ENCODE peak calls at places on chromosomes 12 and 14, in five cellular contexts. E is CD4-positive, alpha-beta T cell; V is colonic mucosa; Z is left ventricle myocardium inferior; A is ovary. W is an unnamed sample.

GRCh38 chr12:131413006-131413405 is 297.9 kb upstream of the SFSWAP start:
- DNase-seq in A (no peak), E (no peak), V (no peak), Z (no peak), W (no peak)

GRCh38 chr12:32312049-32312670 is 87.2 kb upstream of the FGD4 start:
- DNase-seq in V (no peak), A (no peak), E (no peak), Z (no peak), W (no peak)

GRCh38 chr14:93059917-93060545 is 55.7 kb downstream of the ITPK1 start:
- DNase-seq in V (no peak), Z (no peak), A (no peak), E (no peak), W (no peak)

GRCh38 chr12:68963456-68963859 is 30.5 kb upstream of the CPM start:
- DNase-seq in A (no peak), E (no peak), V (no peak), Z (no peak), W (no peak)

GRCh38 chr12:64685076-64685475 is 74.1 kb downstream of the GNS start:
- DNase-seq in E (no peak), A (no peak), Z (no peak), V (no peak), W (no peak)

GRCh38 chr14:58100735-58101368 is 51.2 kb downstream of the ARMH4 start:
- DNase-seq in Z (no peak), A (no peak), V (no peak), E (no peak), W (no peak)

GRCh38 chr14:105925615-105926414 is 399.4 kb downstream of the TMEM121 start:
- DNase-seq in V (no peak), A (no peak), Z (no peak), E (no peak), W (no peak)

GRCh38 chr12:50213439-50213838 is 46.3 kb upstream of the CERS5 start:
- DNase-seq in V (no peak), E (no peak), A (no peak), Z (no peak), W (no peak)

GRCh38 chr12:121468451-121468850 is 68.5 kb downstream of the RNF34 start:
- DNase-seq in Z (no peak), A (peak; percentile 37), E (no peak), V (no peak), W (no peak)

GRCh38 chr12:41264281-41264680 is 76.2 kb downstream of the PDZRN4 start:
- DNase-seq in Z (no peak), V (no peak), A (no peak), E (no peak), W (no peak)

GRCh38 chr14:56333361-56334279 is 215.4 kb downstream of the PELI2 start:
- DNase-seq in V (no peak), Z (no peak), E (no peak), A (no peak), W (no peak)

GRCh38 chr14:69270795-69271708 is 11.1 kb downstream of the GALNT16 start:
- DNase-seq in E (no peak), V (no peak), A (no peak), Z (peak; percentile 37), W (no peak)

GRCh38 chr12:128801879-128802391 is 21.8 kb downstream of the SLC15A4 start:
- DNase-seq in V (no peak), A (no peak), Z (no peak), E (no peak), W (no peak)

GRCh38 chr14:105926415-105927093 is 400.2 kb downstream of the TMEM121 start:
- DNase-seq in E (no peak), A (no peak), V (no peak), Z (no peak), W (no peak)

GRCh38 chr14:105393151-105393550 is 5.2 kb upstream of the TEX22 start:
- DNase-seq in V (no peak), Z (peak; percentile 14), E (no peak), A (no peak), W (no peak)

GRCh38 chr14:77120771-77121743 is 20.5 kb downstream of the ZDHHC22 start:
- DNase-seq in A (peak; percentile 28), V (no peak), E (no peak), Z (no peak), W (no peak)

GRCh38 chr12:109093022-109093918 is at the start of gene ALKBH2:
- DNase-seq in E (peak; percentile 92), A (peak; percentile 93), Z (peak; percentile 93), V (peak; percentile 92), W (peak; percentile 69)

GRCh38 chr12:67039995-67040860 is 228.9 kb upstream of the CAND1 start:
- DNase-seq in E (no peak), Z (no peak), V (no peak), A (no peak), W (no peak)

GRCh38 chr14:91286530-91286937 is 42.0 kb upstream of the GPR68 start:
- DNase-seq in Z (peak; percentile 71), A (peak; percentile 71), V (peak; percentile 85), E (peak; percentile 68), W (no peak)

GRCh38 chr14:69711065-69711464 is 55.9 kb upstream of the SRSF5 start:
- DNase-seq in A (peak; percentile 71), Z (peak; percentile 86), V (peak; percentile 76), E (no peak), W (no peak)

GRCh38 chr14:80428171-80428570 is 216.9 kb upstream of the DIO2 start:
- DNase-seq in Z (no peak), A (no peak), V (no peak), E (no peak), W (no peak)

GRCh38 chr12:114347861-114348260 is 58.1 kb downstream of the TBX5 start:
- DNase-seq in Z (no peak), A (no peak), V (no peak), E (no peak), W (no peak)

GRCh38 chr12:7961395-7962188 is 25.6 kb upstream of the SLC2A3 start:
- DNase-seq in Z (no peak), V (no peak), E (no peak), A (no peak), W (no peak)
- H3K27ac ChIP-seq in Z (peak overlapping the region; percentile 79), V (peak overlapping the region; percentile 66), E (peak overlapping the region; percentile 74), A (no peak overlapping the region), W (peak overlapping the region; percentile 67)

DNA sequence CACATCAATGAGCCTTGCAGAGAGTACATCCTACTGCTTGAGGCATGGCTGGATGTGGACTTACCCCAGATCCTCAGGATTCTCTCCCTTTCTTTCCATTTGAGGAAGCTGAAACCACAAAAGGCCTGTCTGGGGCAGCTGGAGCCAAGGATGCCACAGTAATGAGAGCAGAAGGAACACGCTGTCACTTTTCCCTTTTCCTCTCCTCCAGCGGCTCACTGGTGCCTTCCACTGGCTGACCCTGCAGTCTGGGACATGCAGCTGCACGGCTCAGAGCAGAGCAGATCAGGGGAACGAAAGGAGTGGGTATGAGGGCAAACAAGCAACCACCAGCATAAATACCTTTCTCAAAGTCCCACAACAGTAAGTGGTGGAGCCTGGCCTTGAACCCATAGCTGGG is 78.2 kb downstream of the GAS2L3 start:
- DNase-seq in E (no peak), V (no peak), Z (no peak), A (no peak), W (no peak)
- TF ChIP-seq CTCF in E (no peak), V (no peak), Z (no peak), A (no peak), W (no peak)

GRCh38 chr12:5044420-5045295 is 979 bp downstream of the KCNA5 start:
- DNase-seq in Z (no peak), A (no peak), E (no peak), V (no peak), W (no peak)

GRCh38 chr12:5047094-5047493 is 3.4 kb downstream of the KCNA5 start:
- DNase-seq in E (no peak), A (no peak), V (no peak), Z (no peak), W (no peak)

GRCh38 chr12:5050542-5050941 is 6.9 kb downstream of the KCNA5 start:
- DNase-seq in A (no peak), V (no peak), E (no peak), Z (no peak), W (no peak)

GRCh38 chr12:5051334-5051733 is 7.7 kb downstream of the KCNA5 start:
- DNase-seq in V (no peak), E (no peak), A (no peak), Z (no peak), W (no peak)

DNA sequence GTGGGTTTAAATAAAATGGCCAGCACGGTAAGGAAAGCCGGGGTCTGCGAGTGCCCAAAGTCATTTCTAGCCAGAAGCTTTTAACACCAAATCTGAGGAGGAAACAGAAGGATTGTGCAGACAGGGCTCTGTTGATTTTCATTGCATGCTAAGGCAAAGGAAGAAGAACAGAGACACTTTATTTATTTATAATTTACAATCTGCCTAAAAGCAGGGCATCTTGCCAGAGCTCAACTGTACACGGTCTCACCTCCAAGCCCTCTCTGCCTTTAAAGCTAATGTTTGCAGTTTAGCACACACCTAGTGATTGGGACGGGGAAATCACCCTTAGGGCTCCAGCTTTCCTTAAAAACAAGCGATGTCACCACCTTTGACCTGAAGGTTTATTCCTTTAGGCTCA is 4.0 kb downstream of the KCNA5 start:
- DNase-seq in Z (no peak), A (no peak), V (no peak), E (no peak), W (no peak)
- H3K27me3 ChIP-seq in Z (peaks cover 31% of the 10 kb centered on the region), A (no peaks in the 10 kb centered on the region), V (peaks cover 13% of the 10 kb centered on the region), E (peaks cover 13% of the 10 kb centered on the region), W (no peaks in the 10 kb centered on the region)

DNA sequence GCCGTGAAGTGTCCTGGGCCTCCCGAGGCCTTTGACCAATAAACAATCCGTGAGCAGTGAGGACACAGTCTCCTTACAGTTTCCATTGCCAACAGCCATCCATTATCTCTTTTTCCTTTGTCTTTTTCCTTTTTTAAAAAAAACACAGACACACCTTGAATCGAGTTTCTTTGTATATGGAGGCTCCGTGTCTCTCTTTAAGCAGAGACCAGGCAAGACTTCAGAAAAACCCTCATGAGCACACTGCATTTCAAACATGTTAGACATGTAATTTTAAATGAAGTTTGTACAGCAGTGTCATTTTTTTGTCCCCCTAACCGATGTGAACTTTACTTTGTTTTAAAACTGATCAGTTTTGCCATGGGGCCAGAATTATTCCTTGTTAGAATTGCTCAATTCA is 111.1 kb downstream of the SPTSSA start:
- DNase-seq in V (no peak), E (no peak), Z (no peak), A (no peak), W (no peak)
- H3K27ac ChIP-seq in V (no peak overlapping the region), E (no peak overlapping the region), Z (no peak overlapping the region), A (no peak overlapping the region), W (no peak overlapping the region)

DNA sequence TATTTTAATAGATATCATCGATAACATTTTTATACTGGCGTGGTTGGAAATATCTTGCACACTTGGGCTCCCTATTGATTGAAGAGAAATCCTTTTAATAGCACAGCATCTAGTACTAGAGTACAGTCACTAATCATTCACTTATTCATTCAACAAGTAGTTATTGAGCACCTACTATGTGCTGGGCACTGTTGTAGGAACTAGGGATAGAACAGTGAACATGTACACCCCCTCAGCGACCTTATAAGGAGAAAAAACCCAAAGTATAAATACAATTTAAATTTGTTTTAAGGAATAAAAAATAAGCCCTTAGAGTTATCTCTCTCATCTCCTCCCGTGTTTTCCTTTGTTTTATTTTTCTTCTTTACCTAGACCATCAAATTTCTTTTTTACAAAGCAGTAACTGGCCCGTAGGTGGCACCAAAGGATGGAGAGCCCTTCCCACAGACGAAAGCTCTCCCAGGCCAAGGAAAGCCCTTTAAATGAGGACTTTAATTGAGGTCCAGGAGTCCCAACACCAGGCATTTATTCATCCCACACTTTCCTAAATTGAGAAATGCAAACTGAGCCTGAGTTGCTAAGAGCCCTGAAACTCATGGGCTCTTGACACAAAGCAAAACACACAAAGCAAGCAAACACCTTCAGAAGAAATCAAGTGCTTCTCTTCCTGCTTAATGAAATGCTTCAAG is 29.0 kb downstream of the PEBP1 start:
- DNase-seq in A (no peak), E (no peak), V (no peak), Z (no peak), W (no peak)
- TF ChIP-seq CTCF in A (no peak), E (peak; percentile 27), V (no peak), Z (peak; percentile 52), W (no peak)